ENCODE peak calls at places on chromosome 4, in nine cellular contexts. B is uterus, J is heart left ventricle, T is testis, F is IMR-90, G is PC-3, V is lower lobe of right lung, D is right lobe of liver, W is mesenchymal stem cell. K is an unnamed sample.
A peak's percentile ranks its signal among the peaks of the same experiment; 100 is the strongest.

GRCh38 chr4:55546633-55547460 is at the start of gene CLOCK:
- DNase-seq in D (peak; percentile 89), V (peak; percentile 92), G (peak; percentile 87), W (peak; percentile 92), F (peak; percentile 85), B (peak; percentile 90), J (peak; percentile 94), T (peak; percentile 89), K (peak; percentile 96)

GRCh38 chr4:8914461-8915171 is 43.0 kb upstream of the HMX1 start:
- DNase-seq in J (no peak), G (no peak), T (no peak), F (no peak), W (no peak), B (peak; percentile 8), D (peak; percentile 28), V (no peak), K (no peak)

GRCh38 chr4:121711263-121712000 is 14.7 kb upstream of the ANXA5 start:
- DNase-seq in B (peak; percentile 92), V (peak; percentile 76), D (peak; percentile 49), J (peak; percentile 93), W (peak; percentile 96), G (peak; percentile 93), T (peak; percentile 86), F (peak; percentile 97), K (peak; percentile 94)

GRCh38 chr4:20341121-20341758 is 89.5 kb downstream of the SLIT2 start:
- DNase-seq in B (no peak), F (no peak), G (no peak), J (no peak), D (no peak), T (no peak), V (no peak), W (no peak), K (no peak)

GRCh38 chr4:113327513-113327912 is 278.1 kb downstream of the ANK2 start:
- DNase-seq in W (peak; percentile 94), B (no peak), V (no peak), D (no peak), G (no peak), J (no peak), F (peak; percentile 19), T (no peak), K (no peak)

GRCh38 chr4:126939401-126939800 is 693.4 kb upstream of the INTU start:
- DNase-seq in V (no peak), J (no peak), W (peak; percentile 72), T (no peak), G (peak; percentile 19), D (no peak), F (peak; percentile 78), B (no peak), K (no peak)

GRCh38 chr4:122450847-122451246 is 5.7 kb downstream of the IL2 start:
- DNase-seq in W (peak; percentile 33), V (no peak), F (peak; percentile 10), G (peak; percentile 62), J (no peak), T (peak; percentile 36), B (no peak), D (no peak), K (no peak)

GRCh38 chr4:181559637-181560036 is 683.6 kb upstream of the TENM3 start:
- DNase-seq in J (no peak), V (no peak), W (no peak), D (no peak), F (no peak), T (no peak), B (no peak), G (peak; percentile 3), K (no peak)

DNA sequence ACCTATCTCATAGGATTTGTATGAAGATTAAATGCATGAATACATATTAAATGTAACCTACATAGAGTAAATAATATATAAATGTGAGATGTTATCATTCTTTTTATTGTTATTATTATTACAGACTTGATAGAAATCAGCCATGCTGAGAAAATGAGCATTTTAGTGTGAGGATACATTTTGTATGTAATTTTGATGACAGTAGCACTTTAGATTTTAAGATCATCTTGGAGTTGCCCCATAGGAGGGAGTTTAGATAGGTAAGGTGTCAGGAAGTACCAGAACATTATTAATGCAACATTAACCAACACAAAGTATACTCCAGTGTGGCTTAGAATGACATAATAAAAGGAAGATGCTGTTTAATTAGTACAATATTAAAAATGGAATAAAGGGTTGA is 8.4 kb downstream of the TMPRSS11A start:
- DNase-seq in B (no peak), F (no peak), V (no peak), G (no peak), W (no peak), T (no peak), J (no peak), D (no peak), K (no peak)
- H3K27ac ChIP-seq in B (no peak overlapping the region), F (no peak overlapping the region), V (no peak overlapping the region), G (no peak overlapping the region), W (no peak overlapping the region), T (no peak overlapping the region), J (no peak overlapping the region), D (no peak overlapping the region), K (no peak overlapping the region)

GRCh38 chr4:3828546-3828945 is 62.4 kb downstream of the ADRA2C start:
- DNase-seq in W (no peak), D (no peak), T (no peak), G (no peak), F (no peak), B (no peak), J (no peak), V (peak; percentile 32), K (no peak)
- H3K27me3 ChIP-seq in W (peaks cover 88% of the 10 kb centered on the region), D (no peaks in the 10 kb centered on the region), T (no peaks in the 10 kb centered on the region), G (peaks cover 9% of the 10 kb centered on the region), F (peaks cover 28% of the 10 kb centered on the region), B (no peaks in the 10 kb centered on the region), J (no peaks in the 10 kb centered on the region), V (no peaks in the 10 kb centered on the region), K (no peaks in the 10 kb centered on the region)

DNA sequence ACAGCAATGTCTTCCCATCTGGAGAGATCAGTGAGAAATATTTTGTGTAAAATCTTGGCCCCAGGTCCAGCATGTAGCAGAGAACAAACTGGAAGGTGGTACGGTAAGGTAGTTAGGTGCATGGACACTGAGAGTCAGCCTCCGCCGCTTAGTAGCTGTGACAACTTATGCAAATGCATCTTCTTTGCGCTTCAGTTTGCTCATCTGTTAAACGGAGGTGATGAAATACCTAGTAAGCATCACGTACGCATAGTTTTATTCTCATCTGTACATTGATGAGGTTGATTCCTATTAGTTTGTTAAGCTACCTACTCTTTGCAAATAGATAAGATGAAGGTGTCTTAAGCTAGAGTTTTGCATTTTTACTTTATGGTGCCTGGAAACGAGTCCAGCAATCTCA is 80.0 kb upstream of the MSX1 start:
- DNase-seq in W (no peak), D (no peak), F (no peak), B (no peak), G (no peak), J (no peak), T (no peak), V (no peak), K (no peak)
- H3K4me1 ChIP-seq in W (no peaks in the 10 kb centered on the region), D (no peaks in the 10 kb centered on the region), F (peaks cover 3% of the 10 kb centered on the region), B (no peaks in the 10 kb centered on the region), G (no peaks in the 10 kb centered on the region), J (peaks cover 7% of the 10 kb centered on the region), T (no peaks in the 10 kb centered on the region), V (no peaks in the 10 kb centered on the region), K (no peaks in the 10 kb centered on the region)

GRCh38 chr4:38819569-38819968 is 15.0 kb upstream of the TLR1 start:
- DNase-seq in V (no peak), B (no peak), D (no peak), G (peak; percentile 70), W (peak; percentile 49), J (no peak), T (no peak), F (peak; percentile 73), K (no peak)

GRCh38 chr4:38820329-38821061 is 15.9 kb upstream of the TLR1 start:
- DNase-seq in B (no peak), F (no peak), D (no peak), T (no peak), V (no peak), W (no peak), G (peak; percentile 15), J (no peak), K (no peak)

GRCh38 chr4:38815879-38816782 is 11.5 kb upstream of the TLR1 start:
- DNase-seq in T (no peak), J (no peak), V (no peak), B (no peak), F (peak; percentile 77), W (peak; percentile 52), D (no peak), G (no peak), K (no peak)

GRCh38 chr4:38821739-38822138 is 17.1 kb upstream of the TLR1 start:
- DNase-seq in G (peak; percentile 45), F (peak; percentile 61), V (no peak), W (peak; percentile 86), J (no peak), T (no peak), B (no peak), D (no peak), K (no peak)

DNA sequence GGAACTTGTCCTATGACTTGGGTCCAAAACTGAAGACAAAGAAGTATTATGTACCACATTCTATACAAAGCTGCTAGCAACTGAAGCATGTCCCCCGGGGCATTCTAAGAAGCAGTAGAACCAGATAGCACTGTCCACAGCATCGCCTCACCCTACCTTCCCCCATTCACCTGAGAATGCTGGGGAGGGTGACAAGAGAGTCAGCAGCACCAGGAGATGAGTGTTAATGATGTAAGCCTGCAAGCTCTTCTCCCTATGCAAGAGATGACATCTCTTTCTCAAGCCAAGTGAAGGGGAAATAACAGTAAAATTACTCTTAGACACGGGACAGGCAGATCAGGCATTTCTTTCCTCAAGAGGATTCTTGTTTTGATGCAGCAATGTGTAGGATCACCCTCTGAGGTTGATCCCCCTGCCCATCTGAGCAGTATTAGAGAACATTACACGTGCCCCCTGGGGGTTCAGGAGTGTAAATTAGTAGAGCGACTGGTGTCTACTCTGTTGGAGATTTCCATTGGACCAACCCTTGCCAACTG is 13.9 kb upstream of the TLR1 start:
- DNase-seq in B (no peak), W (no peak), F (no peak), V (no peak), T (no peak), G (peak; percentile 77), J (no peak), D (no peak), K (no peak)
- H3K27ac ChIP-seq in B (no peak overlapping the region), W (no peak overlapping the region), F (no peak overlapping the region), V (no peak overlapping the region), T (no peak overlapping the region), G (peak overlapping the region; percentile 92), J (no peak overlapping the region), D (no peak overlapping the region), K (no peak overlapping the region)

DNA sequence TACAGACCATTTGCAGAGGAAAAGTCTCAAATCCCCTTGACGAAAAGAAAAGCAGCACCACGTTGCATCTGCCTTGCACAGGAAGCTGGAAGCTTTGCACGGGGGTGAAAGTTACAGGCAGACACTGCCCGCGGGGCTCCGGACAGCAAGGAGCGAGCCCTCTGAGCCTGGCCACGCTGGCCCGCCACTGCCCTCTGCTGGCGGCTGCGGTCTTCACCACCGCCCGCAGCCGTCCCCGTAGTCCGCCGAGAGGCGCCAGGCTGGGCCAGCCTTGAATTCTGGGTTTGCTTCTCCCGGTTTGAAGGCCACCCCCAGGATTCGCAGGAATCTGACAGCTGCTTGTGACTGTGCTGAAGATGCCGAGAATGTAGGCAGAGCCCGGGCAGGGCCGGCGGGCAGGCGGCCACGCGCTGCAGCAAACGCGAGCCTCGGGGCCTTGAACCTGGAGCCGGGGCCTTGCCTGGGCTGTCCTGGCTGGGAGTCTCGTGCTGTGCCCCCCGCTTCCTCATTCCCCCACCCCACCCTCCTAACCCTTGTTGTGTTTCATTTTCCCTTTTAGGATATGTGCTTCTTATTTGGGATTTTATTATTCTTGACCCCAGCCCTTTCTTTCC is 49.2 kb downstream of the ENPP6 start:
- DNase-seq in F (peak; percentile 47), T (peak; percentile 86), V (peak; percentile 83), G (peak; percentile 67), D (peak; percentile 80), B (peak; percentile 77), J (peak; percentile 84), W (peak; percentile 59), K (peak; percentile 92)
- H3K27me3 ChIP-seq in F (peaks cover 4% of the 10 kb centered on the region), T (no peaks in the 10 kb centered on the region), V (no peaks in the 10 kb centered on the region), G (peaks cover 10% of the 10 kb centered on the region), D (no peaks in the 10 kb centered on the region), B (no peaks in the 10 kb centered on the region), J (no peaks in the 10 kb centered on the region), W (peaks cover 53% of the 10 kb centered on the region), K (no peaks in the 10 kb centered on the region)

GRCh38 chr4:7331682-7332000 is 103.1 kb downstream of the PSAPL1 start:
- DNase-seq in B (no peak), W (no peak), F (no peak), D (no peak), J (peak; percentile 18), G (no peak), T (no peak), V (peak; percentile 28), K (no peak)
- H3K4me1 ChIP-seq in B (peaks cover 4% of the 10 kb centered on the region), W (peaks cover 51% of the 10 kb centered on the region), F (peaks cover 6% of the 10 kb centered on the region), D (no peaks in the 10 kb centered on the region), J (peaks cover 28% of the 10 kb centered on the region), G (peaks cover 15% of the 10 kb centered on the region), T (peaks cover 17% of the 10 kb centered on the region), V (peaks cover 5% of the 10 kb centered on the region), K (no peaks in the 10 kb centered on the region)